ENCODE peak calls at places on chromosome 14, in four cellular contexts. T is adipocyte, R is sigmoid colon, U is thyroid gland. Z is an unnamed sample. For H3K36me3, the result is how much of the 10 kb centered on the place peaks cover.

GRCh38 chr14:63203618-63204406 is 431 bp upstream of the RHOJ start:
- DNase-seq in T (peak), R (peak), U (peak), Z (peak)

GRCh38 chr14:85421166-85421877 is 108.6 kb upstream of the FLRT2 start:
- DNase-seq in T (peak), R (no peak), U (no peak), Z (peak)

GRCh38 chr14:85058170-85058569 is 471.8 kb upstream of the FLRT2 start:
- DNase-seq in T (peak), R (no peak), U (no peak), Z (peak)

GRCh38 chr14:98210045-98210678 is 1061.8 kb downstream of the BCL11B start:
- DNase-seq in T (no peak), R (no peak), U (no peak), Z (no peak)

GRCh38 chr14:78425332-78425731 is 255.2 kb downstream of the NRXN3 start:
- DNase-seq in T (no peak), R (no peak), U (peak), Z (no peak)

GRCh38 chr14:32068708-32069107 is 8.4 kb upstream of the ARHGAP5 start:
- DNase-seq in T (no peak), R (no peak), U (no peak), Z (no peak)

GRCh38 chr14:21494902-21495762 is 16.0 kb downstream of the METTL3 start:
- DNase-seq in T (peak), R (no peak), U (no peak), Z (no peak)

GRCh38 chr14:102096569-102097188 is 9.8 kb upstream of the HSP90AA1 start:
- DNase-seq in T (peak), R (peak), U (peak), Z (peak)

GRCh38 chr14:104681689-104682074 is 7.7 kb upstream of the INF2 start:
- DNase-seq in T (peak), R (peak), U (peak), Z (peak)

GRCh38 chr14:31261859-31262739 is 54.5 kb upstream of the HECTD1 start:
- DNase-seq in T (peak), R (peak), U (peak), Z (no peak)

GRCh38 chr14:75418779-75419768 is 8.7 kb upstream of the JDP2 start:
- DNase-seq in T (no peak), R (no peak), U (peak), Z (no peak)

GRCh38 chr14:38073641-38074040 is 134.1 kb upstream of the SSTR1 start:
- DNase-seq in T (no peak), R (no peak), U (no peak), Z (no peak)

GRCh38 chr14:56659964-56660551 is 80.5 kb downstream of the TMEM260 start:
- DNase-seq in T (peak), R (no peak), U (no peak), Z (peak)

GRCh38 chr14:79573486-79573885 is 637.8 kb downstream of the DIO2 start:
- DNase-seq in T (no peak), R (no peak), U (no peak), Z (no peak)

GRCh38 chr14:83419420-83419819 is 1885.8 kb upstream of the SEL1L start:
- DNase-seq in T (no peak), R (no peak), U (peak), Z (no peak)

GRCh38 chr14:75933712-75934296 is 48.0 kb downstream of the TGFB3 start:
- DNase-seq in T (no peak), R (no peak), U (no peak), Z (no peak)

GRCh38 chr14:51574009-51574408 is 77.7 kb upstream of the FRMD6 start:
- DNase-seq in T (no peak), R (no peak), U (no peak), Z (no peak)

GRCh38 chr14:59328410-59328809 is 136.8 kb downstream of the GPR135 start:
- DNase-seq in T (no peak), R (no peak), U (no peak), Z (no peak)

GRCh38 chr14:85934123-85934885 is 404.4 kb downstream of the FLRT2 start:
- DNase-seq in T (peak), R (peak), U (no peak), Z (no peak)

GRCh38 chr14:94109915-94110250 is 653 bp upstream of the IFI27 start:
- DNase-seq in T (no peak), R (peak), U (no peak), Z (no peak)

GRCh38 chr14:65462411-65462810 is 49.9 kb downstream of the FUT8 start:
- DNase-seq in T (peak), R (no peak), U (no peak), Z (peak)

GRCh38 chr14:72547999-72548398 is 345.9 kb downstream of the DPF3 start:
- DNase-seq in T (no peak), R (peak), U (no peak), Z (no peak)

GRCh38 chr14:23544511-23545447 is 6.8 kb downstream of the ZFHX2 start:
- DNase-seq in T (no peak), R (no peak), U (no peak), Z (no peak)

GRCh38 chr14:100012478-100012925 is 52.7 kb upstream of the EVL start:
- DNase-seq in T (peak), R (no peak), U (no peak), Z (peak)

GRCh38 chr14:50828738-50829471 is 2.1 kb downstream of the NIN start:
- DNase-seq in T (no peak), R (no peak), U (no peak), Z (no peak)

GRCh38 chr14:99595034-99595433 is 9.0 kb downstream of the CCDC85C start:
- DNase-seq in T (no peak), R (no peak), U (no peak), Z (no peak)

GRCh38 chr14:69827560-69827959 is 30.5 kb upstream of the SLC10A1 start:
- DNase-seq in T (no peak), R (no peak), U (no peak), Z (peak)

GRCh38 chr14:35341454-35342159 is 49.4 kb downstream of the PSMA6 start:
- DNase-seq in T (peak), R (peak), U (peak), Z (peak)

GRCh38 chr14:96852823-96853422 is 55.7 kb downstream of the VRK1 start:
- DNase-seq in T (peak), R (no peak), U (no peak), Z (peak)

GRCh38 chr14:23580152-23580926 is 1.7 kb upstream of the JPH4 start:
- DNase-seq in T (no peak), R (peak), U (no peak), Z (no peak)

GRCh38 chr14:95495538-95496025 is 20.9 kb downstream of the SYNE3 start:
- DNase-seq in T (no peak), R (no peak), U (no peak), Z (no peak)

GRCh38 chr14:50318031-50318626 is 6.0 kb downstream of the DMAC2L start:
- DNase-seq in T (peak), R (no peak), U (no peak), Z (peak)

DNA sequence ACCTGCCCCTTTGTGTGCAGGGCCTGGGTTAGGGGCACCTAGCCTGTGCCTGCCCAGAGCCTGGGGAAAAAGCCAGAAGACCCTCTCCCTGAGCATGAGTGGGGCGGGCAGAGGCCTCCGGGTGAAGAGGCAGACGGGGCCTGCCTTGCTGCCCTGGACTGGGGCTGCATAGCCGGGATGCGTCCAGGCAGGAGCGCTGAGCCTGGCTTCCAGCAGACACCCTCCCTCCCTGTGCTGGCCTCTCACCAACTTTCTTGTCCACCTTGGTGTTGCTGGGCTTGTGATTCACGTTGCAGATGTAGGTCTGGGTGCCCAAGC is 216.1 kb downstream of the TMEM121 start:
- DNase-seq in T (no peak), R (no peak), U (no peak), Z (no peak)
- H3K36me3 ChIP-seq in T (under half), R (under half), U (under half), Z (under half)

DNA sequence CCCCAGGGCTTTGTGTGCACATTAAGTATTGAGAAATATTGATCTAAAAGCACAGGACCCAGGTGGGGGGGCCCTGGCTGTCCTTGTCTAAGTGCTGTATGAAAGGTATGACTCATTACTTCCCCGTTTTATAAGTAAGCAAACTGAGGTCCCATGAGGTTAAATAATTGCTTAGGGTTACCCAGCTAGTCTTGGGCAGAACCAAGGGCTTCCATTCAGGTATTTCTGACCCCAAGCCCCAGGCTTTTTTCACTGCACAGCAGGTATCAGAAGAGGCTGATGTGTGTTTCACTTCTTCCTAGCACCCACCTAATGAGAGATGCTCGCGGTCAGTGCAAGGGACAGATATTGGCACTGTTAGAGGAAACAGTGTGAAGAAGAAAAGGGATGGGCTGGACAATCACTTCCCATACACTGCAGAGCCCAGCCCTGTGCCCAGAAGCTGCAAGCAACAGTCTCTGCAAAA is 4.7 kb upstream of the TC2N start:
- DNase-seq in T (no peak), R (no peak), U (no peak), Z (no peak)
- H3K4me3 ChIP-seq in T (no peak), R (no peak), U (no peak), Z (no peak)

GRCh38 chr14:61396694-61397093 is 75.3 kb downstream of the PRKCH start:
- DNase-seq in T (no peak), R (no peak), U (no peak), Z (no peak)

GRCh38 chr14:61397607-61398006 is 76.2 kb downstream of the PRKCH start:
- DNase-seq in T (no peak), R (no peak), U (no peak), Z (no peak)

GRCh38 chr14:61394542-61394941 is 73.2 kb downstream of the PRKCH start:
- DNase-seq in T (no peak), R (no peak), U (no peak), Z (no peak)

GRCh38 chr14:61396279-61396678 is 74.9 kb downstream of the PRKCH start:
- DNase-seq in T (no peak), R (no peak), U (no peak), Z (no peak)

DNA sequence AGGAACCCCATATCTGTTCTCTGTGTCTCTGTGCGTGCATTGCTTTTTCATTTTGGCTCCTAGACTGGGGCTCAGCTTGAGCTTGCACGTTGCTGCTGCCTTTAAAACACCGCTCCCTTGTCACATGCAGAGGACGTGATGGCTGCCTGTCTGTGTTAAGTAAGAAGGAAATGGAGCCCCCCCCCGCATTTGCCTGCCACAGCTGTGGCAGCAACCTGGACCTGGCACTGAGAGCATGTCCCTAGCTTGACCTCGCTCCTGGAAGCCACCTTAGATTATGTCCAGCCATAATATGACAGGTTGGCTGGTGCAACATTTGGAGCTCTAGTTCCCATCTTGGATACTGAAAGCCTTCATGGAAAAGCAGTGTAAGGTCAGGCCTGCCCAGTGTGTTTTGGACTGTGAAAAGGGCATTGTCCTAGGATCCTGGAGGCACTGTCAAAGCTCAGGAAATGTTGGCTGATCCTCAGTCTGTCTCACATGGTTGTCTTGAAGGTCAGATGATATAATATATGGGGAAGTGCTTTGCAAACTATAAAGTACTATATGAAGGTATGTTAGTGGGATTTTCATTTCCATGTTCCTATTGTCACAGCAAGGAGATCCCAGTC is 73.8 kb downstream of the PRKCH start:
- DNase-seq in T (no peak), R (no peak), U (no peak), Z (no peak)
- H3K36me3 ChIP-seq in T (under half), R (under half), U (under half), Z (under half)

GRCh38 chr14:77037886-77038511 is 9.5 kb upstream of the IRF2BPL start:
- DNase-seq in T (peak), R (peak), U (peak), Z (no peak)

GRCh38 chr14:77035267-77035666 is 6.8 kb upstream of the IRF2BPL start:
- DNase-seq in T (no peak), R (no peak), U (no peak), Z (no peak)

GRCh38 chr14:77036484-77037337 is 8.2 kb upstream of the IRF2BPL start:
- DNase-seq in T (peak), R (no peak), U (peak), Z (no peak)

GRCh38 chr14:77039285-77040058 is 11.0 kb upstream of the IRF2BPL start:
- DNase-seq in T (peak), R (no peak), U (no peak), Z (peak)

DNA sequence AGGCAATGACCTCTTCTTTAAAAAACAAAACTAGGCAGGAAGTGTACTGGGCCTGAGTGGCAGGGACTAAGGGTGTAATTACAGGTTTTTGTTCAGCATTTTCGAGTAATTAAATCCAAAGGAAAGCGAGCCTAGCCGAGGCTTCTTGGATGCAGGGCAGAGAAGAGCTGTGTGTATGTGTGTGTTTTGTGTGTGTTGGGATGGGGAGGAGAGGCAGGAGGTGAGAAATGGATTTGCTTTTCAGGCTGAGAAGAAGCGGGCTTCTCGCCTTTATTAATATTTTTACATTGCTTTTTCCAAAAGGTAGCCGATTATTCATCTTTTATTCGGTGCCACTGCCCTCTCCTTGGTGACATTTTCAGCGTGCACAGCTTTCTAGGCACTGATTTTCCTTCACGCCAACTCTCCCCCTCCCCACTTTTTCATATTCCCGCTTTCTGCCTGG is 8.9 kb upstream of the IRF2BPL start:
- DNase-seq in T (peak), R (no peak), U (no peak), Z (no peak)
- H3K4me3 ChIP-seq in T (no peak), R (no peak), U (no peak), Z (no peak)

DNA sequence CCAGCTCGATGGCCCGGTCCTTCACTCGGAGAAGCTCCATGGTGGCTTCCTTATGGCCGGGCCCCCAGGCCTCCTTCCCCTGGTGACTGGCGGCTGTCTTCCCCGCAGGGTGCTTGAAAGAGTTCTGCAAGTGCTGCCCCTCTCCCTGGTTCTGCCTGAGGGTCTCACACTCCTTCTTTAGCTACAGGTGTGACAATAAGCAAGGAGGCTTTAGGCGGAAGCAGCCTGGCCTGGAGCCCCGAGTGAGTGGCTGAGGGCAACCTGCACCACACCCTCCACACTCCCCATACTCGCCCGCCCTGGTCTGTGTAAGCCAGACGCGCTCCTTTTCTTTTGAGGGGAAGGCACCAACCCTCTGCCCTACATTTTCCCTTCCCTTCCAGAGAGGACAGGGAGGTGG is 62.5 kb upstream of the GPR68 start:
- DNase-seq in T (no peak), R (no peak), U (no peak), Z (no peak)
- H3K36me3 ChIP-seq in T (under half), R (under half), U (under half), Z (under half)